ENCODE peak calls at places on chromosomes 6 and 20, in eight cellular contexts. N is astrocyte of the cerebellum, S is dorsolateral prefrontal cortex, E is fibroblast of mammary gland, X is Peyer's patch, B is mammary epithelial cell, F is AG09319, D is AG10803. A is an unnamed sample.

GRCh38 chr20:58389324-58389967 is 417 bp downstream of the VAPB start:
- DNase-seq in N (no peak), S (no peak), E (peak), X (no peak), B (peak), F (no peak), D (peak), A (peak)

GRCh38 chr6:131136021-131136847 is 967 bp downstream of the AKAP7 start:
- DNase-seq in N (peak), S (no peak), E (peak), X (no peak), B (peak), F (no peak), D (peak), A (peak)

GRCh38 chr6:5706094-5707033 is 300.4 kb downstream of the NRN1 start:
- DNase-seq in N (no peak), S (no peak), E (no peak), X (no peak), B (no peak), F (no peak), D (peak), A (no peak)

GRCh38 chr20:40470313-40471260 is 218.4 kb downstream of the MAFB start:
- DNase-seq in N (no peak), S (no peak), E (no peak), X (no peak), B (no peak), F (no peak), D (no peak), A (no peak)

GRCh38 chr6:1381397-1382330 is 7.7 kb upstream of the FOXF2 start:
- DNase-seq in N (no peak), S (peak), E (no peak), X (peak), B (no peak), F (no peak), D (no peak), A (peak)

GRCh38 chr6:11712760-11713159 is 65.8 kb downstream of the ADTRP start:
- DNase-seq in N (no peak), S (no peak), E (peak), X (no peak), B (peak), F (no peak), D (peak), A (peak)

GRCh38 chr20:58340853-58341252 is 31.3 kb downstream of the RAB22A start:
- DNase-seq in N (no peak), S (no peak), E (peak), X (no peak), B (no peak), F (no peak), D (peak), A (no peak)

GRCh38 chr20:49400410-49400809 is 82.1 kb downstream of the KCNB1 start:
- DNase-seq in N (peak), S (no peak), E (peak), X (no peak), B (no peak), F (no peak), D (peak), A (no peak)

GRCh38 chr6:20029979-20030378 is 182.3 kb downstream of the MBOAT1 start:
- DNase-seq in N (no peak), S (no peak), E (no peak), X (no peak), B (no peak), F (no peak), D (no peak), A (no peak)

GRCh38 chr6:116029535-116029934 is 31.2 kb downstream of the FRK start:
- DNase-seq in N (no peak), S (no peak), E (no peak), X (no peak), B (no peak), F (no peak), D (no peak), A (no peak)

GRCh38 chr6:138997136-138997535 is 9.1 kb upstream of the REPS1 start:
- DNase-seq in N (no peak), S (no peak), E (no peak), X (no peak), B (no peak), F (no peak), D (no peak), A (no peak)

GRCh38 chr20:41172296-41173140 is 35.2 kb downstream of the PLCG1 start:
- DNase-seq in N (no peak), S (no peak), E (peak), X (peak), B (no peak), F (no peak), D (no peak), A (no peak)

GRCh38 chr6:157019115-157019628 is 242.0 kb downstream of the ARID1B start:
- DNase-seq in N (no peak), S (no peak), E (peak), X (no peak), B (no peak), F (no peak), D (peak), A (no peak)

GRCh38 chr20:49658508-49658907 is 55.2 kb downstream of the B4GALT5 start:
- DNase-seq in N (no peak), S (no peak), E (no peak), X (no peak), B (no peak), F (no peak), D (no peak), A (no peak)

GRCh38 chr20:19071442-19071717 is 141.1 kb upstream of the SLC24A3 start:
- DNase-seq in N (no peak), S (no peak), E (no peak), X (no peak), B (no peak), F (no peak), D (no peak), A (no peak)

GRCh38 chr6:111486921-111487320 is 3.9 kb upstream of the REV3L start:
- DNase-seq in N (no peak), S (no peak), E (no peak), X (no peak), B (peak), F (no peak), D (no peak), A (no peak)

GRCh38 chr6:7243188-7243942 is 69.6 kb downstream of the SSR1 start:
- DNase-seq in N (peak), S (no peak), E (peak), X (no peak), B (peak), F (no peak), D (peak), A (peak)

GRCh38 chr20:16308754-16309153 is 264.5 kb downstream of the KIF16B start:
- DNase-seq in N (no peak), S (no peak), E (peak), X (no peak), B (peak), F (no peak), D (peak), A (no peak)

GRCh38 chr20:46296526-46297250 is 11.6 kb downstream of the CDH22 start:
- DNase-seq in N (no peak), S (no peak), E (no peak), X (no peak), B (no peak), F (no peak), D (no peak), A (no peak)

GRCh38 chr6:110039996-110040383 is 61.9 kb downstream of the GPR6 start:
- DNase-seq in N (no peak), S (no peak), E (peak), X (peak), B (peak), F (no peak), D (no peak), A (peak)

GRCh38 chr6:118746100-118746874 is 94.9 kb upstream of the CEP85L start:
- DNase-seq in N (no peak), S (no peak), E (no peak), X (no peak), B (no peak), F (no peak), D (no peak), A (no peak)

GRCh38 chr6:17703256-17703694 is 3.5 kb downstream of the NUP153 start:
- DNase-seq in N (no peak), S (no peak), E (peak), X (no peak), B (peak), F (no peak), D (peak), A (peak)

GRCh38 chr6:152981989-152982767 is 663 bp downstream of the FBXO5 start:
- DNase-seq in N (no peak), S (no peak), E (no peak), X (peak), B (no peak), F (no peak), D (no peak), A (no peak)

GRCh38 chr6:73739097-73739496 is 43.1 kb downstream of the CD109 start:
- DNase-seq in N (peak), S (no peak), E (peak), X (no peak), B (peak), F (peak), D (peak), A (peak)

GRCh38 chr6:152316024-152316423 is 321.1 kb downstream of the SYNE1 start:
- DNase-seq in N (no peak), S (no peak), E (peak), X (no peak), B (no peak), F (no peak), D (peak), A (no peak)

GRCh38 chr20:33995053-33995816 is 1.5 kb downstream of the RALY start:
- DNase-seq in N (no peak), S (no peak), E (peak), X (no peak), B (peak), F (no peak), D (no peak), A (no peak)

GRCh38 chr6:34383651-34384304 is 8.7 kb downstream of the NUDT3 start:
- DNase-seq in N (no peak), S (no peak), E (peak), X (no peak), B (no peak), F (no peak), D (no peak), A (peak)

GRCh38 chr6:90277301-90278011 is 19.2 kb downstream of the BACH2 start:
- DNase-seq in N (no peak), S (no peak), E (no peak), X (no peak), B (no peak), F (no peak), D (no peak), A (no peak)

GRCh38 chr6:90271831-90272230 is 24.8 kb downstream of the BACH2 start:
- DNase-seq in N (no peak), S (no peak), E (no peak), X (no peak), B (no peak), F (no peak), D (no peak), A (no peak)

GRCh38 chr6:90278129-90278528 is 18.5 kb downstream of the BACH2 start:
- DNase-seq in N (no peak), S (no peak), E (no peak), X (no peak), B (no peak), F (no peak), D (no peak), A (no peak)

GRCh38 chr6:90273863-90274262 is 22.8 kb downstream of the BACH2 start:
- DNase-seq in N (no peak), S (no peak), E (no peak), X (no peak), B (no peak), F (no peak), D (no peak), A (no peak)

DNA sequence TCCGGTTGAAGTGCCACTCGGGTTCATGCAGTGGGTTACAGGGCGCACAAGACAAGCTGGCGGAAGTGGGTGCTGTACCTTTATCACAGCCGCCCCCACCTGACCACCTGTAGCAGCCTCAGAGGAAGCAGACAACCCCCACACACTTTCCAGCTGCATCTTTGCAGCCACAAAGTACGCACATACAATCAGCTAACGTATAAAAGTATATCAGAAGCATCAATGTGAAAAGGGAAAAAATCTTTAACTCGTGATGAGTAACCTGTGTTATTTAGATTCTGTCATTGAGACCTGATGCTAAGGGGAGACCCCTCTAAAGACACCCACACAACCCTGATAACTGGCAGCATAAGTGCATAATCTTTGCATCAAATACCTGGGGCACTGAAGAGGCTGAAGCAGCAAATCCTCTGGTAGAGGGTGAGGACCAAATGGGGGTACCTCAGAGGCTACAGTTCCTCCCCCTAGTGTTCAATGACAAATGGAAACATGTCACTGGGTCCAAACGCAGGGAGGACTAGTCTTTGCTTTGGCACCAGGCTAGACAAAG is 22.1 kb downstream of the BACH2 start:
- DNase-seq in N (no peak), S (no peak), E (no peak), X (no peak), B (no peak), F (no peak), D (no peak), A (no peak)
- TF ChIP-seq CTCF in N (no peak), S (no peak), E (no peak), X (no peak), B (no peak), F (no peak), D (no peak), A (no peak)

DNA sequence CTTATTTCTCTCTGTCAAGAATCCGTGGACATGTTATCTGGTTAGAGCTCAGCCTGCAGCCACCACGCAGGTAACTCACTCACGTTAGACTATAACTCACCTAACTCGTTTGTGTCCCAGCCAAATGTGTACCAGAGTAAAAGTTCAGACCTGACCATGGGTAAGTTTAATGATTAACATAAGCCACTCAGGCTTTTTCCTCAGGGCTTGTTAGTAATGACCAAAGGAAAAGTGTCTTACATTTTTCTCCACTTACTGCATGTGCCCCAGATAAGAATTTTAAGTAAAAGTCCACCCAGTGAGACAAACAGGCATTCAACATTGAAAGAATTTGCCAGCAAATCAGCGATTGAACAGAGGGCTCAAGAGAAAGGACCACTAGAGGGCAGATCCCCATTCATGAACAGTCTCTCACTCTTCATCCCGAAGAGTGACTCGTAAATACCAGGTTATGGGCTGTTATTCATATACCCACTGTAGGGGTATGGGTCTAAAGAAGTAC is at the start of gene PKHD1:
- DNase-seq in N (no peak), S (no peak), E (peak), X (no peak), B (peak), F (no peak), D (peak), A (peak)
- TF ChIP-seq CTCF in N (peak), S (no peak), E (peak), X (peak), B (peak), F (peak), D (peak), A (no peak)

GRCh38 chr6:68313911-68314310 is 321.2 kb upstream of the ADGRB3 start:
- DNase-seq in N (peak), S (no peak), E (peak), X (no peak), B (no peak), F (no peak), D (no peak), A (peak)
- TF ChIP-seq CTCF in N (peak), S (no peak), E (peak), X (no peak), B (peak), F (peak), D (no peak), A (peak)

GRCh38 chr6:67757465-67758033 is 877.5 kb upstream of the ADGRB3 start:
- DNase-seq in N (no peak), S (peak), E (no peak), X (no peak), B (no peak), F (no peak), D (no peak), A (no peak)
- TF ChIP-seq CTCF in N (no peak), S (no peak), E (no peak), X (no peak), B (no peak), F (no peak), D (no peak), A (no peak)

GRCh38 chr6:55964136-55964535 is 88.7 kb upstream of the BMP5 start:
- DNase-seq in N (no peak), S (no peak), E (no peak), X (no peak), B (no peak), F (no peak), D (no peak), A (no peak)

GRCh38 chr6:55957961-55958422 is 82.6 kb upstream of the BMP5 start:
- DNase-seq in N (no peak), S (no peak), E (peak), X (no peak), B (no peak), F (no peak), D (peak), A (no peak)

GRCh38 chr6:55960344-55960743 is 85.0 kb upstream of the BMP5 start:
- DNase-seq in N (no peak), S (no peak), E (no peak), X (no peak), B (no peak), F (no peak), D (no peak), A (no peak)

GRCh38 chr6:55958790-55959189 is 83.4 kb upstream of the BMP5 start:
- DNase-seq in N (no peak), S (no peak), E (no peak), X (no peak), B (no peak), F (no peak), D (no peak), A (no peak)

DNA sequence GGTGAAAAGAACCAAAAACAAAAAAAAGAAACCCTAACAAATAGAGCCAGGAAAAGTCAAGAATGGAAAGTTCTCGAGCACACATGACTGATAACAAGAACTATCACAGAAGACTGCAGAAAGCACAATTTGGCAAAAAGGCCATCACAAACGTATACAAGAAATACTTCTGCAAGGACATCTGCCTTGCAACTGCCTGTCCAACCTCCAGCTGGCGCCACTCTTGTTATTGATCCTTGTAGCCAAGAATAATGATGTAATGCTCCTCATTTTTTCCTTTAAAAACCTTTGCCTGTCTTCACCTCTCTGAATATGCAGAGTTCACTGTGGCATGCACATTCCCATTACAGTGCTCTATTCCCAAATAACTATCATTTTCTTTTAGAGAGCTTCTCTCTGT is 87.9 kb upstream of the BMP5 start:
- DNase-seq in N (no peak), S (no peak), E (peak), X (no peak), B (no peak), F (no peak), D (peak), A (peak)
- TF ChIP-seq CTCF in N (peak), S (no peak), E (peak), X (no peak), B (peak), F (peak), D (peak), A (no peak)

GRCh38 chr20:21357851-21358250 is 39.5 kb downstream of the NKX2-4 start:
- DNase-seq in N (no peak), S (no peak), E (no peak), X (no peak), B (no peak), F (no peak), D (no peak), A (no peak)

GRCh38 chr20:21353236-21353635 is 44.1 kb downstream of the NKX2-4 start:
- DNase-seq in N (no peak), S (no peak), E (peak), X (no peak), B (peak), F (no peak), D (peak), A (no peak)

GRCh38 chr20:21355981-21356380 is 41.3 kb downstream of the NKX2-4 start:
- DNase-seq in N (no peak), S (no peak), E (no peak), X (no peak), B (no peak), F (no peak), D (no peak), A (no peak)

GRCh38 chr20:21352703-21353102 is 44.6 kb downstream of the NKX2-4 start:
- DNase-seq in N (peak), S (no peak), E (peak), X (no peak), B (no peak), F (no peak), D (peak), A (no peak)
- TF ChIP-seq CTCF in N (no peak), S (no peak), E (no peak), X (no peak), B (no peak), F (no peak), D (no peak), A (no peak)

GRCh38 chr6:37239950-37240713 is 17.4 kb upstream of the TBC1D22B start:
- DNase-seq in N (peak), S (peak), E (peak), X (peak), B (peak), F (peak), D (peak), A (peak)

GRCh38 chr6:37237789-37238188 is 19.8 kb upstream of the TBC1D22B start:
- DNase-seq in N (no peak), S (no peak), E (no peak), X (no peak), B (no peak), F (no peak), D (no peak), A (no peak)

GRCh38 chr6:37233541-37233940 is 24.0 kb upstream of the TBC1D22B start:
- DNase-seq in N (no peak), S (no peak), E (no peak), X (no peak), B (no peak), F (no peak), D (no peak), A (no peak)

GRCh38 chr6:37239511-37239910 is 18.1 kb upstream of the TBC1D22B start:
- DNase-seq in N (no peak), S (no peak), E (peak), X (no peak), B (no peak), F (no peak), D (peak), A (peak)

DNA sequence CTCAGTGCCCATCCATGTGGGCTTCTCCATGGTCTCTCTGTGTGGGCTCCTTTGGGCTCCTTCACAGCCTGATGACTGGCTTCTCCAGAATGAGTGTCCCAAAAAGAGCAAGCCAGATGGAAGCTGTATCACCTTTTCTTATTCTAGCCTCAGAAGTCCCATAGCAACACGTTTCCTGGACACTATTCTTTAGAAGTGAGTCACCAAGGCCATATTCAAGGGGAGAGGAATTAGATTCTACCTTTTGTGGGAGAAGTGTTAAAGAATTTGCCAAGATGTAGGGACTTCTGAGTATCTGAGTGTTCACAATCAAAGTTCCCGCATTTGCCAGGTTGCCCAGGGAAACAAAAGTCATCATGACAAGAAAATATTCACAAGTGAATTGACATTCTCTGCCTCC is 20.7 kb upstream of the TBC1D22B start:
- DNase-seq in N (no peak), S (no peak), E (no peak), X (no peak), B (peak), F (no peak), D (no peak), A (no peak)
- TF ChIP-seq CTCF in N (no peak), S (no peak), E (no peak), X (no peak), B (no peak), F (no peak), D (no peak), A (no peak)